ENCODE peak calls at places on chromosomes 16 and 17, in nine cellular contexts. One of them, this sample, is unnamed. For H3K9me3 and H3K4me1, the result is how much of the 10 kb centered on the place peaks cover.

GRCh38 chr17:15894258-15894657 is 50.7 kb upstream of the ADORA2B start:
- DNase-seq in CD4-positive, CD25-positive, alpha-beta regulatory T cell: no peak
- DNase-seq in neural progenitor cell: no peak
- DNase-seq in testis: no peak
- DNase-seq in pancreas: no peak
- DNase-seq in CD4-positive, alpha-beta memory T cell: no peak
- DNase-seq in aorta: no peak
- DNase-seq in tibial artery: no peak
- DNase-seq in psoas muscle: no peak
- DNase-seq in this sample: no peak

GRCh38 chr17:60090412-60090811 is 11.7 kb upstream of the HEATR6 start:
- DNase-seq in psoas muscle: no peak
- DNase-seq in testis: no peak
- DNase-seq in aorta: no peak
- DNase-seq in neural progenitor cell: no peak
- DNase-seq in CD4-positive, alpha-beta memory T cell: no peak
- DNase-seq in pancreas: no peak
- DNase-seq in CD4-positive, CD25-positive, alpha-beta regulatory T cell: no peak
- DNase-seq in tibial artery: no peak
- DNase-seq in this sample: no peak

GRCh38 chr17:69608808-69609494 is 194.5 kb downstream of the MAP2K6 start:
- DNase-seq in neural progenitor cell: no peak
- DNase-seq in tibial artery: peak
- DNase-seq in pancreas: no peak
- DNase-seq in testis: no peak
- DNase-seq in CD4-positive, CD25-positive, alpha-beta regulatory T cell: no peak
- DNase-seq in psoas muscle: no peak
- DNase-seq in aorta: peak
- DNase-seq in CD4-positive, alpha-beta memory T cell: no peak
- DNase-seq in this sample: no peak

GRCh38 chr17:77957215-77957868 is 1.2 kb upstream of the TNRC6C start:
- DNase-seq in aorta: no peak
- DNase-seq in CD4-positive, CD25-positive, alpha-beta regulatory T cell: peak
- DNase-seq in tibial artery: no peak
- DNase-seq in testis: no peak
- DNase-seq in pancreas: no peak
- DNase-seq in CD4-positive, alpha-beta memory T cell: no peak
- DNase-seq in neural progenitor cell: peak
- DNase-seq in psoas muscle: no peak
- DNase-seq in this sample: no peak

GRCh38 chr16:85179344-85180046 is 67.2 kb upstream of the CIBAR2 start:
- DNase-seq in neural progenitor cell: no peak
- DNase-seq in CD4-positive, CD25-positive, alpha-beta regulatory T cell: no peak
- DNase-seq in testis: no peak
- DNase-seq in aorta: no peak
- DNase-seq in tibial artery: no peak
- DNase-seq in pancreas: no peak
- DNase-seq in psoas muscle: no peak
- DNase-seq in CD4-positive, alpha-beta memory T cell: no peak
- DNase-seq in this sample: no peak

GRCh38 chr16:55043499-55043898 is 112.8 kb downstream of the IRX5 start:
- DNase-seq in pancreas: no peak
- DNase-seq in testis: no peak
- DNase-seq in CD4-positive, alpha-beta memory T cell: no peak
- DNase-seq in neural progenitor cell: peak
- DNase-seq in CD4-positive, CD25-positive, alpha-beta regulatory T cell: no peak
- DNase-seq in psoas muscle: no peak
- DNase-seq in aorta: no peak
- DNase-seq in tibial artery: no peak
- DNase-seq in this sample: no peak

GRCh38 chr17:58317421-58318064 is 11.1 kb downstream of the TSPOAP1 start:
- DNase-seq in CD4-positive, alpha-beta memory T cell: peak
- DNase-seq in pancreas: peak
- DNase-seq in testis: peak
- DNase-seq in tibial artery: peak
- DNase-seq in CD4-positive, CD25-positive, alpha-beta regulatory T cell: peak
- DNase-seq in psoas muscle: no peak
- DNase-seq in neural progenitor cell: peak
- DNase-seq in aorta: peak
- DNase-seq in this sample: peak

GRCh38 chr17:69961488-69962145 is 113.4 kb upstream of the KCNJ16 start:
- DNase-seq in CD4-positive, alpha-beta memory T cell: no peak
- DNase-seq in CD4-positive, CD25-positive, alpha-beta regulatory T cell: no peak
- DNase-seq in pancreas: peak
- DNase-seq in testis: peak
- DNase-seq in psoas muscle: peak
- DNase-seq in aorta: peak
- DNase-seq in neural progenitor cell: peak
- DNase-seq in tibial artery: no peak
- DNase-seq in this sample: no peak

GRCh38 chr17:80987941-80988461 is 3.6 kb upstream of the CHMP6 start:
- DNase-seq in neural progenitor cell: no peak
- DNase-seq in psoas muscle: peak
- DNase-seq in aorta: no peak
- DNase-seq in tibial artery: peak
- DNase-seq in pancreas: no peak
- DNase-seq in testis: peak
- DNase-seq in CD4-positive, CD25-positive, alpha-beta regulatory T cell: no peak
- DNase-seq in CD4-positive, alpha-beta memory T cell: no peak
- DNase-seq in this sample: no peak

GRCh38 chr17:1422907-1423306 is 22.9 kb upstream of the YWHAE start:
- DNase-seq in CD4-positive, alpha-beta memory T cell: no peak
- DNase-seq in tibial artery: no peak
- DNase-seq in pancreas: no peak
- DNase-seq in aorta: no peak
- DNase-seq in neural progenitor cell: no peak
- DNase-seq in testis: no peak
- DNase-seq in psoas muscle: peak
- DNase-seq in CD4-positive, CD25-positive, alpha-beta regulatory T cell: no peak
- DNase-seq in this sample: no peak

GRCh38 chr16:53084141-53084541 is 29.4 kb downstream of the CHD9 start:
- DNase-seq in CD4-positive, CD25-positive, alpha-beta regulatory T cell: no peak
- DNase-seq in aorta: no peak
- DNase-seq in CD4-positive, alpha-beta memory T cell: no peak
- DNase-seq in pancreas: no peak
- DNase-seq in testis: no peak
- DNase-seq in psoas muscle: no peak
- DNase-seq in neural progenitor cell: no peak
- DNase-seq in tibial artery: peak
- DNase-seq in this sample: no peak

GRCh38 chr16:25126820-25127232 is 15.3 kb downstream of the LCMT1 start:
- DNase-seq in CD4-positive, CD25-positive, alpha-beta regulatory T cell: peak
- DNase-seq in CD4-positive, alpha-beta memory T cell: peak
- DNase-seq in tibial artery: no peak
- DNase-seq in testis: no peak
- DNase-seq in pancreas: no peak
- DNase-seq in psoas muscle: no peak
- DNase-seq in aorta: no peak
- DNase-seq in neural progenitor cell: no peak
- DNase-seq in this sample: peak

GRCh38 chr17:39197380-39198185 is at the start of gene CACNB1:
- DNase-seq in psoas muscle: peak
- DNase-seq in testis: peak
- DNase-seq in CD4-positive, CD25-positive, alpha-beta regulatory T cell: peak
- DNase-seq in tibial artery: peak
- DNase-seq in aorta: peak
- DNase-seq in CD4-positive, alpha-beta memory T cell: peak
- DNase-seq in pancreas: peak
- DNase-seq in neural progenitor cell: peak
- DNase-seq in this sample: peak

GRCh38 chr16:86193528-86194193 is 294.7 kb downstream of the IRF8 start:
- DNase-seq in pancreas: no peak
- DNase-seq in CD4-positive, CD25-positive, alpha-beta regulatory T cell: no peak
- DNase-seq in tibial artery: no peak
- DNase-seq in CD4-positive, alpha-beta memory T cell: no peak
- DNase-seq in aorta: no peak
- DNase-seq in psoas muscle: no peak
- DNase-seq in neural progenitor cell: no peak
- DNase-seq in testis: no peak
- DNase-seq in this sample: no peak

GRCh38 chr17:76543482-76544122 is 3.8 kb downstream of the PRCD start:
- DNase-seq in testis: no peak
- DNase-seq in pancreas: no peak
- DNase-seq in aorta: no peak
- DNase-seq in tibial artery: peak
- DNase-seq in psoas muscle: no peak
- DNase-seq in neural progenitor cell: peak
- DNase-seq in CD4-positive, alpha-beta memory T cell: no peak
- DNase-seq in CD4-positive, CD25-positive, alpha-beta regulatory T cell: no peak
- DNase-seq in this sample: no peak

GRCh38 chr17:71052971-71053370 is 883.6 kb downstream of the KCNJ2 start:
- DNase-seq in neural progenitor cell: no peak
- DNase-seq in CD4-positive, alpha-beta memory T cell: no peak
- DNase-seq in psoas muscle: no peak
- DNase-seq in aorta: no peak
- DNase-seq in pancreas: no peak
- DNase-seq in tibial artery: no peak
- DNase-seq in testis: no peak
- DNase-seq in CD4-positive, CD25-positive, alpha-beta regulatory T cell: no peak
- DNase-seq in this sample: no peak

DNA sequence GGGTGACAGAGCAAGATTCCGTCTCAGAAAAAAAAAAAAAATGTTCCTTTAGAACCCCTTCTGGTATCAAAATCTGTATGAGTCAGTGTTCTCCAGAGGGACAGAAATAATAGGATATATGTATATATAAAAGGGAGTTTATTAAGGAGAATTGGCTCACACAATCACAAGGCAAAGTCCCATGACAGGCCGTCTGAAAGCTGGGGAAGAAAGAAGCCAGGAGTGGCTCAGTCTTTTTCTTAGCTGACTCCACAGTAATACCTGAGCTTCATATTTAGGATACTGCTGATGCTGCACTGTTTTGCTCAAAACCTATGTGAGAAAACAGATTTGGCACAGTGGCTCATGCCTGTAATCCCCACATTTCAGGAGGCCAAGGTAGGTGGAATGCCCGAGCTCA is 22.5 kb downstream of the ZZEF1 start:
- DNase-seq in aorta: no peak
- DNase-seq in tibial artery: no peak
- DNase-seq in pancreas: no peak
- DNase-seq in testis: no peak
- DNase-seq in psoas muscle: no peak
- DNase-seq in CD4-positive, alpha-beta memory T cell: no peak
- DNase-seq in CD4-positive, CD25-positive, alpha-beta regulatory T cell: no peak
- DNase-seq in neural progenitor cell: no peak
- DNase-seq in this sample: no peak
- H3K9me3 ChIP-seq in aorta: under half
- H3K9me3 ChIP-seq in tibial artery: under half
- H3K9me3 ChIP-seq in pancreas: under half
- H3K9me3 ChIP-seq in testis: under half
- H3K9me3 ChIP-seq in psoas muscle: under half
- H3K9me3 ChIP-seq in CD4-positive, alpha-beta memory T cell: under half
- H3K9me3 ChIP-seq in CD4-positive, CD25-positive, alpha-beta regulatory T cell: under half
- H3K9me3 ChIP-seq in neural progenitor cell: under half
- H3K9me3 ChIP-seq in this sample: under half

GRCh38 chr17:8118769-8119574 is 658 bp upstream of the ALOXE3 start:
- DNase-seq in neural progenitor cell: peak
- DNase-seq in aorta: peak
- DNase-seq in testis: peak
- DNase-seq in pancreas: peak
- DNase-seq in psoas muscle: peak
- DNase-seq in CD4-positive, alpha-beta memory T cell: peak
- DNase-seq in tibial artery: peak
- DNase-seq in CD4-positive, CD25-positive, alpha-beta regulatory T cell: peak
- DNase-seq in this sample: peak
- H3K4me1 ChIP-seq in neural progenitor cell: under half
- H3K4me1 ChIP-seq in aorta: under half
- H3K4me1 ChIP-seq in testis: under half
- H3K4me1 ChIP-seq in pancreas: under half
- H3K4me1 ChIP-seq in psoas muscle: under half
- H3K4me1 ChIP-seq in CD4-positive, alpha-beta memory T cell: half or more
- H3K4me1 ChIP-seq in tibial artery: under half
- H3K4me1 ChIP-seq in CD4-positive, CD25-positive, alpha-beta regulatory T cell: half or more
- H3K4me1 ChIP-seq in this sample: under half

DNA sequence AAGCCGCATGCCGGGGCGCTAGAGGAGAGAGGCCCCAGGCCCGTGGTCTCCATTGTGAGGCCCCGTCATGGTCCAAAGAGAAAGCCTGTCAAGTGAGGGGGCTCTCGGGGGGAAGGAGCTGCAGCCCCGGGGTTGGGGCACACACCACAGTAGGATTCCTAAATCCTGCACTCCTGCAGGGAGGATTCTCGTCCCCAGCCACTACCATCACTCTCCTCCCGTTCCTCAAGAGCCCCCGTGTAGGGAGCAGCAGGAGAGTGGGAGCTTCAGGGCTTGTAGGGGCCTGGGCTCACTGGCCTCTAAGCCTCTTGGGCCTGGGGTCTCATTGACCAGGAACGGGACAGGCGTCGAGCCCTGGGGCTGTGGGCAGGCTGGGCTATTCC is 811 bp downstream of the C16orf86 start:
- DNase-seq in testis: no peak
- DNase-seq in CD4-positive, CD25-positive, alpha-beta regulatory T cell: no peak
- DNase-seq in aorta: no peak
- DNase-seq in pancreas: no peak
- DNase-seq in tibial artery: no peak
- DNase-seq in neural progenitor cell: no peak
- DNase-seq in psoas muscle: no peak
- DNase-seq in CD4-positive, alpha-beta memory T cell: no peak
- DNase-seq in this sample: no peak
- H3K4me3 ChIP-seq in testis: peak
- H3K4me3 ChIP-seq in CD4-positive, CD25-positive, alpha-beta regulatory T cell: no peak
- H3K4me3 ChIP-seq in aorta: no peak
- H3K4me3 ChIP-seq in pancreas: peak
- H3K4me3 ChIP-seq in tibial artery: peak
- H3K4me3 ChIP-seq in neural progenitor cell: peak
- H3K4me3 ChIP-seq in psoas muscle: peak
- H3K4me3 ChIP-seq in CD4-positive, alpha-beta memory T cell: no peak
- H3K4me3 ChIP-seq in this sample: peak

GRCh38 chr17:22469101-22469880 is 777.0 kb downstream of the KCNJ18 start:
- DNase-seq in pancreas: no peak
- DNase-seq in testis: no peak
- DNase-seq in neural progenitor cell: no peak
- DNase-seq in aorta: no peak
- DNase-seq in psoas muscle: no peak
- DNase-seq in tibial artery: no peak
- DNase-seq in CD4-positive, CD25-positive, alpha-beta regulatory T cell: no peak
- DNase-seq in CD4-positive, alpha-beta memory T cell: no peak
- DNase-seq in this sample: no peak

GRCh38 chr17:22470411-22471175 is 778.3 kb downstream of the KCNJ18 start:
- DNase-seq in tibial artery: no peak
- DNase-seq in pancreas: no peak
- DNase-seq in CD4-positive, alpha-beta memory T cell: no peak
- DNase-seq in aorta: no peak
- DNase-seq in testis: no peak
- DNase-seq in neural progenitor cell: no peak
- DNase-seq in psoas muscle: no peak
- DNase-seq in CD4-positive, CD25-positive, alpha-beta regulatory T cell: no peak
- DNase-seq in this sample: no peak

GRCh38 chr17:22464041-22464440 is 771.7 kb downstream of the KCNJ18 start:
- DNase-seq in CD4-positive, alpha-beta memory T cell: no peak
- DNase-seq in aorta: no peak
- DNase-seq in tibial artery: no peak
- DNase-seq in psoas muscle: no peak
- DNase-seq in pancreas: no peak
- DNase-seq in testis: no peak
- DNase-seq in neural progenitor cell: no peak
- DNase-seq in CD4-positive, CD25-positive, alpha-beta regulatory T cell: no peak
- DNase-seq in this sample: no peak

GRCh38 chr17:22469941-22470340 is 777.6 kb downstream of the KCNJ18 start:
- DNase-seq in CD4-positive, CD25-positive, alpha-beta regulatory T cell: no peak
- DNase-seq in neural progenitor cell: no peak
- DNase-seq in tibial artery: no peak
- DNase-seq in pancreas: no peak
- DNase-seq in testis: no peak
- DNase-seq in psoas muscle: no peak
- DNase-seq in aorta: no peak
- DNase-seq in CD4-positive, alpha-beta memory T cell: no peak
- DNase-seq in this sample: no peak

GRCh38 chr17:22467720-22468119 is 775.4 kb downstream of the KCNJ18 start:
- DNase-seq in pancreas: no peak
- DNase-seq in tibial artery: no peak
- DNase-seq in psoas muscle: no peak
- DNase-seq in aorta: no peak
- DNase-seq in neural progenitor cell: no peak
- DNase-seq in CD4-positive, CD25-positive, alpha-beta regulatory T cell: no peak
- DNase-seq in CD4-positive, alpha-beta memory T cell: no peak
- DNase-seq in testis: no peak
- DNase-seq in this sample: no peak
- H3K9me3 ChIP-seq in pancreas: under half
- H3K9me3 ChIP-seq in tibial artery: under half
- H3K9me3 ChIP-seq in psoas muscle: under half
- H3K9me3 ChIP-seq in aorta: under half
- H3K9me3 ChIP-seq in neural progenitor cell: under half
- H3K9me3 ChIP-seq in CD4-positive, CD25-positive, alpha-beta regulatory T cell: under half
- H3K9me3 ChIP-seq in CD4-positive, alpha-beta memory T cell: under half
- H3K9me3 ChIP-seq in testis: under half
- H3K9me3 ChIP-seq in this sample: under half